ENCODE peak calls at places on chromosomes 7 and 10, in eight cellular contexts. L, Q, G, U, D, R, E and O are unnamed samples.

GRCh38 chr10:112583236-112583919 is 136.4 kb downstream of the VTI1A start:
- DNase-seq in E (no peak), L (no peak), R (no peak), G (no peak), U (no peak), D (no peak), Q (no peak), O (no peak)

GRCh38 chr10:69573056-69573806 is at the start of gene NEUROG3:
- DNase-seq in U (no peak), E (no peak), G (no peak), Q (no peak), L (no peak), R (no peak), D (peak), O (peak)

GRCh38 chr7:106050002-106050742 is 61.9 kb downstream of the SYPL1 start:
- DNase-seq in R (peak), E (no peak), Q (no peak), U (no peak), G (no peak), L (no peak), D (no peak), O (no peak)

GRCh38 chr7:83957333-83957732 is 237.3 kb downstream of the SEMA3A start:
- DNase-seq in D (no peak), G (no peak), Q (no peak), L (no peak), U (no peak), E (no peak), R (no peak), O (no peak)

GRCh38 chr10:101829561-101830315 is 11.5 kb upstream of the OGA start:
- DNase-seq in Q (peak), E (peak), R (no peak), U (no peak), L (peak), D (peak), G (no peak), O (no peak)

GRCh38 chr10:131983780-131984179 is 2.1 kb upstream of the BNIP3 start:
- DNase-seq in Q (no peak), D (no peak), E (no peak), U (no peak), R (peak), G (no peak), L (no peak), O (peak)

GRCh38 chr10:28036587-28036986 is 37.7 kb upstream of the ODAD2 start:
- DNase-seq in G (no peak), R (no peak), D (no peak), Q (no peak), U (no peak), E (no peak), L (no peak), O (no peak)

GRCh38 chr7:150685219-150686029 is at the start of gene GIMAP2:
- DNase-seq in U (no peak), E (no peak), G (no peak), D (no peak), L (peak), R (peak), Q (peak), O (no peak)

GRCh38 chr10:118955531-118956252 is 73.8 kb upstream of the NANOS1 start:
- DNase-seq in E (no peak), Q (no peak), G (no peak), R (no peak), L (no peak), U (no peak), D (no peak), O (no peak)

GRCh38 chr10:114684085-114684821 is 26.2 kb upstream of the ABLIM1 start:
- DNase-seq in D (no peak), L (no peak), R (no peak), Q (no peak), U (no peak), G (no peak), E (peak), O (no peak)

GRCh38 chr10:50605280-50606270 is 18.2 kb downstream of the SGMS1 start:
- DNase-seq in L (no peak), E (peak), R (no peak), D (no peak), U (no peak), G (peak), Q (no peak), O (peak)

GRCh38 chr10:132292972-132293415 is 14.8 kb downstream of the STK32C start:
- DNase-seq in G (no peak), Q (no peak), R (no peak), L (no peak), D (no peak), E (no peak), U (no peak), O (no peak)

GRCh38 chr7:44283381-44284211 is 41.8 kb downstream of the CAMK2B start:
- DNase-seq in U (no peak), G (no peak), D (no peak), L (no peak), R (no peak), Q (no peak), E (no peak), O (no peak)

GRCh38 chr10:14648936-14649335 is 125.8 kb downstream of the FAM107B start:
- DNase-seq in G (no peak), D (no peak), R (no peak), E (no peak), Q (peak), U (no peak), L (no peak), O (no peak)

GRCh38 chr10:49081532-49082275 is 33.6 kb downstream of the VSTM4 start:
- DNase-seq in R (no peak), G (no peak), Q (no peak), L (no peak), D (no peak), U (no peak), E (no peak), O (no peak)

GRCh38 chr10:10364916-10365315 is 652.8 kb upstream of the CELF2 start:
- DNase-seq in D (no peak), L (no peak), E (no peak), Q (no peak), G (no peak), R (no peak), U (no peak), O (no peak)

GRCh38 chr7:29797112-29797944 is 9.0 kb upstream of the WIPF3 start:
- DNase-seq in D (no peak), E (no peak), Q (no peak), L (no peak), R (no peak), G (no peak), U (no peak), O (no peak)

GRCh38 chr10:89118091-89118490 is 89.0 kb downstream of the CH25H start:
- DNase-seq in R (no peak), Q (no peak), U (no peak), G (no peak), D (no peak), E (no peak), L (no peak), O (no peak)

GRCh38 chr10:79014796-79015195 is 54.0 kb upstream of the ZMIZ1 start:
- DNase-seq in R (no peak), E (no peak), G (no peak), U (no peak), Q (no peak), L (no peak), D (no peak), O (no peak)

GRCh38 chr10:2214035-2214434 is 476.7 kb upstream of the ADARB2 start:
- DNase-seq in Q (no peak), E (no peak), U (no peak), L (no peak), G (no peak), R (peak), D (no peak), O (no peak)

GRCh38 chr10:2851544-2851943 is 215.8 kb upstream of the PFKP start:
- DNase-seq in R (no peak), E (no peak), D (no peak), L (no peak), G (no peak), Q (no peak), U (no peak), O (no peak)

GRCh38 chr10:127907411-127908105 is 655 bp downstream of the PTPRE start:
- DNase-seq in E (peak), L (no peak), Q (no peak), U (no peak), D (no peak), G (no peak), R (no peak), O (no peak)

GRCh38 chr7:143240323-143241168 is 18.7 kb downstream of the TAS2R40 start:
- DNase-seq in E (peak), L (peak), R (peak), Q (peak), G (peak), D (peak), U (peak), O (peak)

GRCh38 chr10:34988397-34989067 is 101.6 kb downstream of the CUL2 start:
- DNase-seq in E (no peak), U (no peak), R (no peak), G (no peak), L (no peak), D (no peak), Q (no peak), O (no peak)

GRCh38 chr7:156941393-156942182 is 7.9 kb upstream of the NOM1 start:
- DNase-seq in Q (no peak), G (no peak), E (no peak), D (no peak), L (no peak), R (no peak), U (no peak), O (no peak)

GRCh38 chr7:78148166-78148894 is 349.8 kb downstream of the PHTF2 start:
- DNase-seq in R (no peak), D (no peak), E (no peak), L (no peak), U (no peak), Q (no peak), G (no peak), O (no peak)

GRCh38 chr7:116142850-116143249 is 67.5 kb upstream of the TES start:
- DNase-seq in D (no peak), U (no peak), G (no peak), E (no peak), L (no peak), Q (no peak), R (no peak), O (no peak)

GRCh38 chr10:35506741-35507140 is 98.4 kb upstream of the GJD4 start:
- DNase-seq in U (no peak), L (no peak), R (no peak), D (no peak), G (no peak), Q (no peak), E (no peak), O (no peak)

GRCh38 chr10:68938884-68939283 is 17.1 kb upstream of the DDX21 start:
- DNase-seq in L (no peak), Q (no peak), G (no peak), D (no peak), E (no peak), R (no peak), U (no peak), O (no peak)

GRCh38 chr10:80462986-80463741 is 9.1 kb downstream of the TSPAN14 start:
- DNase-seq in E (no peak), U (no peak), D (no peak), R (no peak), G (peak), L (no peak), Q (no peak), O (no peak)

GRCh38 chr7:7352845-7353244 is 170.5 kb downstream of the C1GALT1 start:
- DNase-seq in R (no peak), E (no peak), U (no peak), Q (no peak), D (no peak), G (no peak), L (no peak), O (peak)

GRCh38 chr7:157194948-157195347 is 56.2 kb downstream of the UBE3C start:
- DNase-seq in Q (no peak), G (no peak), L (no peak), E (no peak), D (no peak), U (no peak), R (no peak), O (no peak)

GRCh38 chr7:19749658-19750057 is 23.8 kb downstream of the TMEM196 start:
- DNase-seq in D (no peak), L (no peak), G (no peak), E (no peak), Q (no peak), R (no peak), U (no peak), O (peak)

GRCh38 chr10:31490858-31491504 is 172.0 kb downstream of the ZEB1 start:
- DNase-seq in D (no peak), R (peak), E (no peak), Q (peak), G (no peak), L (no peak), U (no peak), O (peak)